ENCODE peak calls at places on chromosome 5, in seven cellular contexts. J is cardiac muscle cell; S is anterior cingulate cortex; F is effector CD8-positive, alpha-beta T cell; R is RWPE1; K is HAP-1; O is nephron progenitor cell. A is an unnamed sample.

GRCh38 chr5:38265546-38266179 is 7.3 kb downstream of the EGFLAM start:
- DNase-seq in J (peak; percentile 88), S (peak; percentile 39), F (no peak), R (peak; percentile 53), K (peak; percentile 87), O (peak; percentile 88), A (peak; percentile 68)

GRCh38 chr5:177462021-177462670 is 11.3 kb downstream of the DBN1 start:
- DNase-seq in J (no peak), S (no peak), F (no peak), R (no peak), K (no peak), O (no peak), A (no peak)

GRCh38 chr5:67045816-67046740 is 150.5 kb downstream of the CD180 start:
- DNase-seq in J (no peak), S (no peak), F (no peak), R (no peak), K (no peak), O (no peak), A (no peak)

GRCh38 chr5:59722875-59723274 is 170.7 kb downstream of the PDE4D start:
- DNase-seq in J (no peak), S (no peak), F (no peak), R (peak; percentile 60), K (no peak), O (no peak), A (no peak)

GRCh38 chr5:137282216-137282615 is 216.9 kb downstream of the SPOCK1 start:
- DNase-seq in J (peak; percentile 28), S (no peak), F (no peak), R (peak; percentile 55), K (no peak), O (no peak), A (no peak)

GRCh38 chr5:175321927-175322532 is 122.0 kb downstream of the DRD1 start:
- DNase-seq in J (peak; percentile 92), S (no peak), F (no peak), R (peak; percentile 64), K (peak; percentile 62), O (peak; percentile 77), A (no peak)

GRCh38 chr5:172926008-172926523 is 33.2 kb upstream of the RPL26L1 start:
- DNase-seq in J (no peak), S (no peak), F (no peak), R (no peak), K (no peak), O (no peak), A (no peak)

GRCh38 chr5:180208038-180208434 is 975 bp downstream of the RASGEF1C start:
- DNase-seq in J (no peak), S (no peak), F (no peak), R (no peak), K (no peak), O (no peak), A (no peak)

GRCh38 chr5:168681556-168682183 is 102.5 kb upstream of the PANK3 start:
- DNase-seq in J (peak; percentile 78), S (no peak), F (no peak), R (no peak), K (no peak), O (no peak), A (no peak)

GRCh38 chr5:56698463-56699381 is 116.6 kb upstream of the MAP3K1 start:
- DNase-seq in J (peak; percentile 57), S (no peak), F (no peak), R (no peak), K (no peak), O (no peak), A (peak; percentile 22)

A was measured in stimulated activated naive CD4-positive, alpha-beta T cell.